ENCODE peak calls at places on chromosome 12, in eight cellular contexts. D is IMR-90, K is left ventricle myocardium inferior, M is PC-3, W is fibroblast of lung, F is OCI-LY7, G is left lung, Q is pancreas. J is an unnamed sample.

GRCh38 chr12:34406228-34406995 is 384.1 kb downstream of the ALG10 start:
- DNase-seq in Q (peak; percentile 40), F (no peak), K (peak; percentile 3), D (no peak), M (no peak), W (no peak), G (peak; percentile 32), J (no peak)

GRCh38 chr12:50614167-50614762 is 109.5 kb downstream of the DIP2B start:
- DNase-seq in W (no peak), M (no peak), K (no peak), D (peak; percentile 78), G (no peak), Q (no peak), F (no peak), J (no peak)

GRCh38 chr12:121060149-121061001 is 21.3 kb upstream of the OASL start:
- DNase-seq in M (peak; percentile 75), D (peak; percentile 33), K (no peak), G (no peak), Q (no peak), F (peak; percentile 84), W (peak; percentile 54), J (peak; percentile 84)

GRCh38 chr12:12723681-12724420 is 6.7 kb downstream of the CDKN1B start:
- DNase-seq in F (peak; percentile 52), W (peak; percentile 24), G (peak; percentile 84), D (peak; percentile 25), K (peak; percentile 42), Q (peak; percentile 74), M (peak; percentile 23), J (peak; percentile 58)

GRCh38 chr12:56720696-56721615 is 4.1 kb downstream of the NACA start:
- DNase-seq in F (no peak), W (no peak), M (no peak), K (no peak), Q (no peak), D (no peak), G (no peak), J (no peak)

GRCh38 chr12:123109319-123109772 is 41.5 kb downstream of the PITPNM2 start:
- DNase-seq in K (no peak), G (no peak), D (no peak), W (no peak), F (no peak), M (no peak), Q (no peak), J (no peak)

GRCh38 chr12:109735825-109736551 is 22.4 kb downstream of the FAM222A start:
- DNase-seq in D (no peak), F (no peak), M (no peak), K (peak; percentile 32), G (peak; percentile 29), W (no peak), Q (peak; percentile 42), J (no peak)

GRCh38 chr12:74890237-74890599 is 319.4 kb downstream of the KCNC2 start:
- DNase-seq in G (no peak), K (no peak), M (peak; percentile 95), F (no peak), W (peak; percentile 83), D (peak; percentile 92), Q (no peak), J (no peak)

GRCh38 chr12:11693068-11693467 is 43.6 kb downstream of the ETV6 start:
- DNase-seq in D (no peak), Q (no peak), F (no peak), K (no peak), G (no peak), M (no peak), W (no peak), J (no peak)

GRCh38 chr12:44889871-44890270 is 13.8 kb upstream of the NELL2 start:
- DNase-seq in F (no peak), D (no peak), Q (no peak), W (no peak), G (no peak), M (no peak), K (no peak), J (no peak)

GRCh38 chr12:27177716-27178115 is 66.4 kb upstream of the STK38L start:
- DNase-seq in W (peak; percentile 64), Q (no peak), G (no peak), M (peak; percentile 91), D (peak; percentile 80), F (no peak), K (no peak), J (no peak)
- H3K4me1 ChIP-seq in W (peaks cover 13% of the 10 kb centered on the region), Q (no peaks in the 10 kb centered on the region), G (peaks cover 29% of the 10 kb centered on the region), M (peaks cover 61% of the 10 kb centered on the region), D (peaks cover 9% of the 10 kb centered on the region), F (no peaks in the 10 kb centered on the region), K (peaks cover 21% of the 10 kb centered on the region), J (peaks cover 6% of the 10 kb centered on the region)

DNA sequence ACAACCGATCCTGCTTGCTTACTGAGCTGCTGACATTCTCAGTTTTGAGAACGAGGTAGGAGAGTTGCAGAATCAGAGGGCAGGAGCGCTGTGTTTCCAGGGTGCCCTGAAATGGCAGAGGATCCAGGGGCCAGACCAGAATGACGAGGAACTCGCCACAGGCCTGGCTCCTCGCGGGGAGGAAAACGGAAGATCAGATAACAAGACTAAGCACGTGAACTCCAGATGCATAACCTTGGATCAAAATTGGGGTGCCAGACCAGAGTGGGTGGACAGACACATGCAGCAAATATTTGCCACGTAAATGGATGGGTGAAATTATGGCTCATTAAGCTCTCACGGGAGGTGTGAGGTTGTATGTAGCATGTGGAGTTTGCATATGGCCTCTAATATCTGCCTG is 46.5 kb downstream of the ELK3 start:
- DNase-seq in Q (no peak), M (no peak), W (no peak), G (no peak), D (no peak), F (no peak), K (no peak), J (no peak)
- H3K4me1 ChIP-seq in Q (no peaks in the 10 kb centered on the region), M (peaks cover 21% of the 10 kb centered on the region), W (peaks cover 50% of the 10 kb centered on the region), G (peaks cover 72% of the 10 kb centered on the region), D (peaks cover 30% of the 10 kb centered on the region), F (no peaks in the 10 kb centered on the region), K (peaks cover 93% of the 10 kb centered on the region), J (peaks cover 54% of the 10 kb centered on the region)

DNA sequence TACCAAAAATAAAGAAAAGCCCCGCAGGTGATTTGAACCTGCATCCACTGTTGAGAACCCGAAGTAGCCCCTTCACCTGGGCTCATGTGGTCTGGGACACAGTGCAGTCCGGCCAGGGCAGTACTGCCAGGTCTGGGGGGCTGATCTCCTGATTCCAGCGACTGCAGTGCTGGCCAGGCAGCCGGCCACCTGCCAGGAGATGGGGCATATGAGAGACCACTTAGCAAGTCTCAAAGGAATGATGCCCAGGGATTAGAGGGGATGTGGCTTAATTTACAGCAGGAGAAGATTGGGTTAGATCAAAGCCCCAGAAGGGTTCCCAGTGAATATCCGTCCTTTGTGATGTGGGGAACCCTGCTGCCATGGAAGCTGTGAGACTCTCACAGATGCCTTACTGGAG is 113.3 kb downstream of the PRMT8 start:
- DNase-seq in D (no peak), W (no peak), G (no peak), Q (no peak), F (no peak), M (no peak), K (no peak), J (no peak)
- H3K4me1 ChIP-seq in D (no peaks in the 10 kb centered on the region), W (no peaks in the 10 kb centered on the region), G (peaks cover 13% of the 10 kb centered on the region), Q (no peaks in the 10 kb centered on the region), F (no peaks in the 10 kb centered on the region), M (no peaks in the 10 kb centered on the region), K (peaks cover 66% of the 10 kb centered on the region), J (no peaks in the 10 kb centered on the region)

GRCh38 chr12:69468237-69469026 is 1.8 kb upstream of the FRS2 start:
- DNase-seq in M (no peak), Q (no peak), D (no peak), W (peak; percentile 12), F (peak; percentile 7), K (no peak), G (no peak), J (no peak)
- H3K4me1 ChIP-seq in M (peaks cover 7% of the 10 kb centered on the region), Q (peaks cover 22% of the 10 kb centered on the region), D (peaks cover 3% of the 10 kb centered on the region), W (peaks cover 6% of the 10 kb centered on the region), F (peaks cover 43% of the 10 kb centered on the region), K (peaks cover 36% of the 10 kb centered on the region), G (peaks cover 31% of the 10 kb centered on the region), J (peaks cover 18% of the 10 kb centered on the region)

GRCh38 chr12:94205738-94206310 is 57.4 kb downstream of the PLXNC1 start:
- DNase-seq in K (no peak), D (no peak), G (no peak), W (no peak), F (peak; percentile 41), Q (no peak), M (no peak), J (no peak)
- H3K4me1 ChIP-seq in K (peaks cover 14% of the 10 kb centered on the region), D (no peaks in the 10 kb centered on the region), G (peaks cover 55% of the 10 kb centered on the region), W (no peaks in the 10 kb centered on the region), F (peaks cover 76% of the 10 kb centered on the region), Q (no peaks in the 10 kb centered on the region), M (peaks cover 19% of the 10 kb centered on the region), J (peaks cover 45% of the 10 kb centered on the region)

DNA sequence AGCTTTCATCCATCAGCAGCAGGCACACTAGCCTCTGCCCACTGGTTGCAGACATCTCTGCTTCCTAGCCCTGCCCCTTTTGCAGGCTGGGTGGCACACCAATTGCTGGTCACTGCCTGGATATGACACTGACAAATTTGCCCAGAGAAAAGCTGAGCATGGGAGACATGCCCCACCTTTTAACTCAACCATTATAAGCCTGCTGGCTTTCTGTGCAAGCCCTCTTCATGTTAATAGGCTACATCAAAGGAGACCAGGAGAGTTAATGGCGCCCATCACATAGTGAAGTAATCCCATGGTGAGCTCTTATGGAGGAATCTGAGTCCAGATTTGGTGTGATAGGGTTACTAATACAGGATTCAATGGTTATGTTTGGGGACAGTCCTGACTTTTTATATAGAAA is 139.2 kb downstream of the KICS2 start:
- DNase-seq in D (no peak), K (no peak), F (no peak), M (no peak), G (no peak), W (no peak), Q (no peak), J (no peak)
- H3K4me1 ChIP-seq in D (peaks cover 20% of the 10 kb centered on the region), K (peaks cover 53% of the 10 kb centered on the region), F (no peaks in the 10 kb centered on the region), M (peaks cover 56% of the 10 kb centered on the region), G (peaks cover 19% of the 10 kb centered on the region), W (peaks cover 16% of the 10 kb centered on the region), Q (peaks cover 45% of the 10 kb centered on the region), J (no peaks in the 10 kb centered on the region)